ENCODE peak calls at places on chromosome 9, in seven cellular contexts. F, V, C, A, U, H and S are unnamed samples.

GRCh38 chr9:131815971-131816873 is 76.3 kb upstream of the RAPGEF1 start:
- DNase-seq in V (no peak), F (no peak), C (no peak), A (no peak), H (no peak), U (no peak), S (peak)

GRCh38 chr9:86202338-86202882 is 57.0 kb downstream of the C9orf153 start:
- DNase-seq in H (peak), U (no peak), C (peak), V (peak), F (peak), A (peak), S (peak)

GRCh38 chr9:16754662-16755061 is 115.8 kb downstream of the BNC2 start:
- DNase-seq in C (no peak), A (no peak), H (no peak), V (no peak), U (no peak), F (no peak), S (no peak)

GRCh38 chr9:129902735-129903134 is 67.5 kb downstream of the USP20 start:
- DNase-seq in A (no peak), F (no peak), U (no peak), V (no peak), C (no peak), H (no peak), S (no peak)

GRCh38 chr9:116566677-116567488 is 120.2 kb upstream of the TRIM32 start:
- DNase-seq in H (no peak), U (no peak), V (peak), F (no peak), C (no peak), A (no peak), S (no peak)

GRCh38 chr9:91914937-91915336 is 35.1 kb downstream of the ROR2 start:
- DNase-seq in F (no peak), U (no peak), V (no peak), A (no peak), H (no peak), C (no peak), S (no peak)

GRCh38 chr9:109418827-109419226 is 79.3 kb downstream of the PTPN3 start:
- DNase-seq in F (no peak), C (peak), V (no peak), H (no peak), U (no peak), A (no peak), S (no peak)

GRCh38 chr9:89354471-89354870 is 36.2 kb downstream of the SECISBP2 start:
- DNase-seq in V (no peak), F (no peak), H (no peak), A (no peak), U (peak), C (no peak), S (no peak)

GRCh38 chr9:21830589-21830988 is 28.2 kb downstream of the MTAP start:
- DNase-seq in H (no peak), U (no peak), F (no peak), C (no peak), V (no peak), A (no peak), S (no peak)

GRCh38 chr9:74358944-74359343 is 138.2 kb upstream of the RORB start:
- DNase-seq in A (no peak), F (no peak), V (no peak), C (no peak), U (no peak), H (peak), S (no peak)

GRCh38 chr9:72013188-72013877 is 47.1 kb downstream of the C9orf57 start:
- DNase-seq in C (no peak), H (no peak), U (no peak), V (no peak), F (no peak), A (no peak), S (no peak)

GRCh38 chr9:136728080-136728547 is 14.6 kb downstream of the LCN10 start:
- DNase-seq in V (peak), A (peak), C (peak), U (peak), F (peak), H (peak), S (peak)

GRCh38 chr9:110877376-110877775 is 160.9 kb downstream of the LPAR1 start:
- DNase-seq in C (no peak), V (no peak), F (no peak), H (no peak), U (no peak), A (no peak), S (no peak)

GRCh38 chr9:104606202-104606601 is 775 bp upstream of the OR13C2 start:
- DNase-seq in C (no peak), V (no peak), U (no peak), A (no peak), H (no peak), F (no peak), S (no peak)

GRCh38 chr9:39588056-39588814 is 232.8 kb downstream of the SPATA31A1 start:
- DNase-seq in H (no peak), F (peak), U (no peak), V (no peak), C (no peak), A (no peak), S (no peak)
- TF ChIP-seq JUND in H (no peak), F (no peak), U (no peak), V (no peak), C (no peak), A (no peak), S (no peak)

GRCh38 chr9:134425815-134426214 is 99.6 kb downstream of the RXRA start:
- DNase-seq in F (no peak), U (no peak), C (no peak), A (no peak), H (no peak), V (no peak), S (no peak)
- TF ChIP-seq JUND in F (no peak), U (no peak), C (no peak), A (no peak), H (no peak), V (no peak), S (no peak)

DNA sequence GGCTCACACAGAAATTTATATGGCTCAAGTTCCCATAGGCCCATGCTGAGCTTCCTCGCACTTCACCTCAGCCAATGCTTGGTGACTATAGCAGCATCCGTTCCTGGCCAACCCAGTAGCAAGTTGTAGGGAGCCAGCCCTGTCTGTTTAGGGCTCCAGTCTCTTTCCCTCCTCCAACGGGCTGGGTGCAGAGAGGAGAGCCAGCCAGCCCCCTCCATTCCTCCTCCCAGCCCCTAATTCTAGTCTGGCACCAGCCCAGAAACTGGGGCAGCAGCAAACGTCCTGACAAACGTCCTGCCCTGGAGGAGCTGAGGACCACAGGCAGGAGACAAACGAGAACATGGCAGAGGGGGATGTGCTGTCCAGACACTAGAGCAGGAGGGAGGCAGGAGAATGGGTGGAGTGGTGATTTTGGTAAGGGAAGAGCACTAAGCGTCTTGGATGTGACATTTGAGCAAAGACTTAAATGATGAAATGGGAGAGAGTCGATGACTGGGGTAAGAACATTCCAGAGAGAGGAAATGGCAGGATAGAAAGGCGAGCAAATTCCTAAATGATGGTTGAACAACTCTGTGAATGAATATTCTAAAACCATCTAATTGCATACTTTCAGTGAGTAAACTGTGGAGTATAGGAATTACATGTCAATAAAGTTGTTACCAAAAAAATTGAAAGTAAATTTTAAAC is 222.5 kb upstream of the DAPK1 start:
- DNase-seq in V (no peak), U (no peak), A (no peak), C (no peak), H (no peak), F (no peak), S (no peak)
- TF ChIP-seq JUND in V (no peak), U (no peak), A (no peak), C (no peak), H (no peak), F (no peak), S (no peak)

GRCh38 chr9:134564431-134565170 is 77.0 kb upstream of the COL5A1 start:
- DNase-seq in C (no peak), F (no peak), V (no peak), A (no peak), H (no peak), U (peak), S (no peak)
- TF ChIP-seq JUND in C (no peak), F (no peak), V (no peak), A (no peak), H (no peak), U (no peak), S (no peak)

DNA sequence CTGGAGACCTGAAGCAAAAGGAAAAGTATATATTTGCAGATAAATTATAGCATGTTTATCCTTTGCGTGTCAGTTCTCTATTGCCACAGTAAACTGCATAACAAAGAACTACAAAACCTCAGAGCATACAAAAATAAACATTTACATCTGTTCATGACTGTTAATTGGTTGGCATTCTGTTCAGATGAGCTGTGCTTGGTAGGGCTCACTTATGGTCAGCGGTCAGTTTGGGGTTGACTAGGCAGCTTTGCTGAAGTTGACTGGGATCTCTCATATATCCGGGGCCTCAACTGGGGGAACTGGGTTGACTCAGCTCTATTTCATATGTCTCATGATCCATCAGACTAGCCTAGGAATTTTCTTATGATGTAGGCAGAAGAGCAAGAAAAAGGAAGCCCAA is 257.7 kb downstream of the TLE1 start:
- DNase-seq in V (no peak), F (no peak), A (no peak), H (no peak), U (no peak), C (no peak), S (peak)
- TF ChIP-seq JUND in V (no peak), F (no peak), A (no peak), H (no peak), U (no peak), C (no peak), S (no peak)

GRCh38 chr9:95587071-95587964 is 70.5 kb upstream of the PTCH1 start:
- DNase-seq in C (no peak), U (no peak), F (no peak), H (no peak), A (no peak), V (no peak), S (no peak)

GRCh38 chr9:95585824-95586223 is 69.1 kb upstream of the PTCH1 start:
- DNase-seq in U (no peak), H (no peak), A (no peak), C (no peak), F (no peak), V (no peak), S (no peak)

GRCh38 chr9:95584176-95584575 is 67.4 kb upstream of the PTCH1 start:
- DNase-seq in H (no peak), U (no peak), C (no peak), F (no peak), V (no peak), A (no peak), S (no peak)

GRCh38 chr9:95580812-95581761 is 64.3 kb upstream of the PTCH1 start:
- DNase-seq in F (no peak), H (peak), A (no peak), U (no peak), V (no peak), C (no peak), S (no peak)

GRCh38 chr9:95581900-95582299 is 65.1 kb upstream of the PTCH1 start:
- DNase-seq in C (no peak), V (no peak), A (no peak), H (no peak), U (no peak), F (no peak), S (no peak)
- TF ChIP-seq JUND in C (no peak), V (no peak), A (no peak), H (no peak), U (no peak), F (no peak), S (no peak)

GRCh38 chr9:14678776-14679175 is 14.5 kb downstream of the ZDHHC21 start:
- DNase-seq in H (no peak), F (no peak), C (no peak), A (no peak), U (no peak), V (no peak), S (no peak)
- TF ChIP-seq JUND in H (no peak), F (no peak), C (no peak), A (no peak), U (no peak), V (no peak), S (no peak)

DNA sequence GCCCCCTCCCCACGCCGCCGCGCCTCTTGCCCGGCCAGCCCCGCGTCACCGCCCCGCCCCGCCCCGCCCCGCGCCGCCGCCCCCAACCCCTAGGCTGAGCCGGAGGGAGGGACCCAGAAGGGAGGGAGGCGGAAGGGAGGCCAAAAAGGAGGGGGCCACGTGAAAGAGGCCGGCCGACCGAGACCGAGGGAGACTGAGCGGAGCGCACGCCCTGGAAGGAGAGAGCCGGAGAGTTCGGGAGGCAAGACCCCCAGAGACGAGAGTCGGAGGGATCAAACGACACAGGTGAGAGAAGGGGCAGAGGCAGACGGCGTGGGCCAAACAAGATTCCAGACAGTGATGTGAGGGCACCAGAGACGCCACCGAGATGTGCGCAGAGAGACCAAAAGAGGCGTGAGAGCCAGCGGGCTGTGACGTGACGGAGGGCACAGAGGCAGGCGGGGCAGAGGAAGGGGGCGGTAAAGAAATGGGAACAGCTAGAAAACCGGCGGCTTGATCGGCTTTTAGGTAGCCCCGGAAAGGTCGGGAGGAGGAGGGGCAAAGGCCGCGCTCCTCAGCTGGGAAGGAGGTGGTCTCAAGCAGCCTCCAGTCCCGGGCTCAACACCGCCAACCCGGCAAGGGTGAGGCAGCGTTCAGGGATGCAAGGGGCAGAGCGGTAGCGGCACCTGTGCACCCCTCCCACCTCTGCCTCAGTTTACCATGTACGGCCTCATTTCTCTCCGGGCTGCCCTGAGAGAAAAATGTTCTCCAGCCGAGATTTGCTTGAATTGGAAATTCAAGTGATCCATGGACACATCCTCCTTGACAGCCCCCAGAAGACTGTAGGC is 414 bp upstream of the BARX1 start:
- DNase-seq in C (no peak), F (no peak), U (peak), H (peak), A (no peak), V (no peak), S (no peak)
- TF ChIP-seq JUND in C (no peak), F (no peak), U (no peak), H (no peak), A (no peak), V (no peak), S (no peak)